ENCODE peak calls at places on chromosomes 12 and 14, in four cellular contexts. One of them, this sample, is unnamed.

GRCh38 chr14:103541494-103541943 is 12.5 kb downstream of the TRMT61A start:
- DNase-seq in body of pancreas: no peak
- DNase-seq in RWPE2: no peak
- DNase-seq in osteoblast: peak; percentile 65
- DNase-seq in this sample: peak; percentile 53

GRCh38 chr14:32109676-32110075 is 32.6 kb downstream of the ARHGAP5 start:
- DNase-seq in body of pancreas: no peak
- DNase-seq in RWPE2: no peak
- DNase-seq in osteoblast: peak; percentile 36
- DNase-seq in this sample: no peak

GRCh38 chr12:57549909-57550627 is at the start of gene KIF5A:
- DNase-seq in body of pancreas: no peak
- DNase-seq in RWPE2: no peak
- DNase-seq in osteoblast: peak; percentile 90
- DNase-seq in this sample: no peak

GRCh38 chr14:65255029-65255545 is 152.8 kb upstream of the MAX start:
- DNase-seq in body of pancreas: peak; percentile 7
- DNase-seq in RWPE2: no peak
- DNase-seq in osteoblast: peak; percentile 88
- DNase-seq in this sample: no peak

GRCh38 chr12:115599251-115599811 is 678.2 kb downstream of the MED13L start:
- DNase-seq in body of pancreas: no peak
- DNase-seq in RWPE2: no peak
- DNase-seq in osteoblast: no peak
- DNase-seq in this sample: peak; percentile 67

GRCh38 chr12:103021538-103022218 is 64.2 kb downstream of the ASCL1 start:
- DNase-seq in body of pancreas: no peak
- DNase-seq in RWPE2: no peak
- DNase-seq in osteoblast: no peak
- DNase-seq in this sample: no peak

GRCh38 chr12:58117667-58118066 is 176.3 kb downstream of the ATP23 start:
- DNase-seq in body of pancreas: no peak
- DNase-seq in RWPE2: no peak
- DNase-seq in osteoblast: peak; percentile 45
- DNase-seq in this sample: no peak

GRCh38 chr12:114701104-114701414 is 17.1 kb upstream of the TBX3 start:
- DNase-seq in body of pancreas: no peak
- DNase-seq in RWPE2: no peak
- DNase-seq in osteoblast: no peak
- DNase-seq in this sample: no peak

GRCh38 chr12:12877145-12877544 is 14.2 kb upstream of the GPRC5A start:
- DNase-seq in body of pancreas: no peak
- DNase-seq in RWPE2: no peak
- DNase-seq in osteoblast: no peak
- DNase-seq in this sample: no peak

GRCh38 chr14:77094672-77095284 is 3.3 kb upstream of the CIPC start:
- DNase-seq in body of pancreas: peak; percentile 83
- DNase-seq in RWPE2: peak; percentile 70
- DNase-seq in osteoblast: peak; percentile 92
- DNase-seq in this sample: peak; percentile 81

GRCh38 chr14:74326369-74327152 is 21.7 kb upstream of the VRTN start:
- DNase-seq in body of pancreas: no peak
- DNase-seq in RWPE2: no peak
- DNase-seq in osteoblast: no peak
- DNase-seq in this sample: no peak

GRCh38 chr12:33628087-33628486 is 188.5 kb upstream of the SYT10 start:
- DNase-seq in body of pancreas: no peak
- DNase-seq in RWPE2: no peak
- DNase-seq in osteoblast: no peak
- DNase-seq in this sample: no peak

DNA sequence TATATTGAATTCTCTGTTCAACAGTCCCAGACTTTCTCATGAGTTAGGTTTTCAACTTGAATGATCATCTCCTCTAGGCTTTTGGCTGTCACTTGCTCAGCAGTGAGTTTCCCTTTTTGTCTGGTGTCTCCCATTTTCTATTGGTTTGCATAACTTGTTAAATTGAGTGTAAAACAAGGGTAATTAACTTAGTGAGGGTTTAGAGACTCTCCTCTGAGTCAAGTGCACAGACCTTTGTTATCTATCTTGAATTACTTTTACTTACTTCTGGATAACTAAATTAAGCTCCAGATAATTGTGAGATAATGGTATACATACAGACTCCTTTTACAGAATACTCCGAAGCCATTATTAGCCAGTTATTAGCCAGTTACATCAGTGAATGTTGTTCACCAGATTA is 22.0 kb downstream of the MLXIP start:
- DNase-seq in body of pancreas: no peak
- DNase-seq in RWPE2: no peak
- DNase-seq in osteoblast: peak; percentile 42
- DNase-seq in this sample: no peak
- H3K4me1 ChIP-seq in body of pancreas: peaks cover 90% of the 10 kb centered on the region
- H3K4me1 ChIP-seq in RWPE2: peaks cover 34% of the 10 kb centered on the region
- H3K4me1 ChIP-seq in osteoblast: peaks cover 17% of the 10 kb centered on the region
- H3K4me1 ChIP-seq in this sample: peaks cover 35% of the 10 kb centered on the region

GRCh38 chr12:88922816-88923215 is 342.5 kb upstream of the KITLG start:
- DNase-seq in body of pancreas: no peak
- DNase-seq in RWPE2: no peak
- DNase-seq in osteoblast: peak; percentile 23
- DNase-seq in this sample: no peak
- H3K4me1 ChIP-seq in body of pancreas: peaks cover 14% of the 10 kb centered on the region
- H3K4me1 ChIP-seq in RWPE2: peaks cover 34% of the 10 kb centered on the region
- H3K4me1 ChIP-seq in osteoblast: peaks cover 29% of the 10 kb centered on the region
- H3K4me1 ChIP-seq in this sample: no peaks in the 10 kb centered on the region

GRCh38 chr12:120847392-120848157 is 56.6 kb downstream of the SPPL3 start:
- DNase-seq in body of pancreas: no peak
- DNase-seq in RWPE2: no peak
- DNase-seq in osteoblast: no peak
- DNase-seq in this sample: no peak

GRCh38 chr12:120845696-120846095 is 58.5 kb downstream of the SPPL3 start:
- DNase-seq in body of pancreas: no peak
- DNase-seq in RWPE2: no peak
- DNase-seq in osteoblast: no peak
- DNase-seq in this sample: no peak

GRCh38 chr12:120844768-120845449 is 59.2 kb downstream of the SPPL3 start:
- DNase-seq in body of pancreas: no peak
- DNase-seq in RWPE2: no peak
- DNase-seq in osteoblast: no peak
- DNase-seq in this sample: no peak

GRCh38 chr12:120844297-120844696 is 59.9 kb downstream of the SPPL3 start:
- DNase-seq in body of pancreas: no peak
- DNase-seq in RWPE2: no peak
- DNase-seq in osteoblast: peak; percentile 41
- DNase-seq in this sample: no peak

GRCh38 chr12:120846721-120847120 is 57.4 kb downstream of the SPPL3 start:
- DNase-seq in body of pancreas: no peak
- DNase-seq in RWPE2: no peak
- DNase-seq in osteoblast: no peak
- DNase-seq in this sample: no peak
- H3K4me1 ChIP-seq in body of pancreas: peaks cover 54% of the 10 kb centered on the region
- H3K4me1 ChIP-seq in RWPE2: peaks cover 8% of the 10 kb centered on the region
- H3K4me1 ChIP-seq in osteoblast: peaks cover 11% of the 10 kb centered on the region
- H3K4me1 ChIP-seq in this sample: peaks cover 2% of the 10 kb centered on the region

GRCh38 chr12:108685469-108686247 is 45.7 kb downstream of the CORO1C start:
- DNase-seq in body of pancreas: no peak
- DNase-seq in RWPE2: no peak
- DNase-seq in osteoblast: no peak
- DNase-seq in this sample: no peak
- H3K4me1 ChIP-seq in body of pancreas: peaks cover 24% of the 10 kb centered on the region
- H3K4me1 ChIP-seq in RWPE2: peaks cover 41% of the 10 kb centered on the region
- H3K4me1 ChIP-seq in osteoblast: peaks cover 50% of the 10 kb centered on the region
- H3K4me1 ChIP-seq in this sample: peaks cover 2% of the 10 kb centered on the region

GRCh38 chr12:6228535-6229223 is 28.5 kb downstream of the CD9 start:
- DNase-seq in body of pancreas: no peak
- DNase-seq in RWPE2: no peak
- DNase-seq in osteoblast: no peak
- DNase-seq in this sample: peak; percentile 72
- H3K4me1 ChIP-seq in body of pancreas: peaks cover 69% of the 10 kb centered on the region
- H3K4me1 ChIP-seq in RWPE2: peaks cover 78% of the 10 kb centered on the region
- H3K4me1 ChIP-seq in osteoblast: peaks cover 48% of the 10 kb centered on the region
- H3K4me1 ChIP-seq in this sample: peaks cover 51% of the 10 kb centered on the region

DNA sequence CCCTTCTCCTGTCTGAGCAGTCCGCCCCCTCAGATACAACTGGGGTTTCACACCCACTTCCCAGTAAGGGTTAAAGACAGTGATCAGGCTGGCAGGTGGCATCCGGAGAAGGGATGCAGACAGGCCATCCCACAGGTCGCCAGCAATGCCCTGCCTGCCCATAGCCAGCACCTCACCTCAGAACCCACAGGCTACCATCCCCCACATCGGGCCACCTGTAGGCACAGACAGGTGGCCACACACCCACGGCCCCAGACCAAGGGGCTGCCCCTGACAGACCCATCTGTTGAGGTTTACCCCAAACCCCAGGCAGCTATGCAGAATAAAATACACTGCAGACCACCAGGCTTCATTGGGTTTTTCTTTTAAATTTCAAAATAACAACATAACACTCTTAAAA is 57.5 kb downstream of the CCNK start:
- DNase-seq in body of pancreas: no peak
- DNase-seq in RWPE2: no peak
- DNase-seq in osteoblast: no peak
- DNase-seq in this sample: peak; percentile 41
- H3K4me1 ChIP-seq in body of pancreas: peaks cover 36% of the 10 kb centered on the region
- H3K4me1 ChIP-seq in RWPE2: peaks cover 33% of the 10 kb centered on the region
- H3K4me1 ChIP-seq in osteoblast: peaks cover 37% of the 10 kb centered on the region
- H3K4me1 ChIP-seq in this sample: peaks cover 4% of the 10 kb centered on the region

DNA sequence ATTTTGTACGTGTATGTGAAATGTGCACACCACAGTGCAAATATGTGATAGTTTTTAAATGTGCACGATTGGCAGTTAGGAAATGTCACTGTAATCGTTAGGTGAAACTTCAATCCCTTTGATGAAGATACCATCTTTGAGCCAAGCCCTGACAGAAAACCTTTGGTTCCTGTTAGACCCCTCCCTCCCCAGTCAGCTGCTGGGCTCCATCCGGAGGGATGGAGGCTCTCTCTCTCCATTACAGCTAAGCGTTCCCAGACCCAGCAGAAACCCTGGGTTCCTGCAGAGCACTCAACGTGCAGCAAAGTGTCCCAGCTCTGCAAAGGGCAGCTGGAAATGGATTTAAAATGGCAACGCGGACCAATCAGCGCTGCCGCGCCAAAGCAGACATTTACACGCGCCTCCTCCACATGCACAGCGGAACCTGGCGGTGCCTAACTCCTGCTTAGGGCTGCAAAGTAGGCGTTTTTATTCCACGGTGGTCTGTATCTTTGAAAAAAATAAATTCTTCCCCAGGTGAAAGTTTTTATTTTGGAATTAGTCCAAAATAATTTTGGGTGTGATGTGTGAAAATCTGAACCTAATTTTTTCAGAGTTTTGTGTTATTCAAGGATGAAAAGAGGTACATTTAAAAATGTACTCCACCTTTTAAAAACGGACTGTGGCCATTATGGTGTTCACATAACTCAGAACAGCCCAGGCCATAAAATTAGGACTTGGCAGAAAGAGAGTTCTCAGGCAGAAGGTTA is 1.4 kb upstream of the HMGA2 start:
- DNase-seq in body of pancreas: peak; percentile 2
- DNase-seq in RWPE2: peak; percentile 54
- DNase-seq in osteoblast: peak; percentile 91
- DNase-seq in this sample: peak; percentile 60
- H3K4me1 ChIP-seq in body of pancreas: peaks cover 35% of the 10 kb centered on the region
- H3K4me1 ChIP-seq in RWPE2: peaks cover 28% of the 10 kb centered on the region
- H3K4me1 ChIP-seq in osteoblast: peaks cover 31% of the 10 kb centered on the region
- H3K4me1 ChIP-seq in this sample: no peaks in the 10 kb centered on the region

GRCh38 chr12:6224550-6224949 is 24.4 kb downstream of the CD9 start:
- DNase-seq in body of pancreas: no peak
- DNase-seq in RWPE2: no peak
- DNase-seq in osteoblast: peak; percentile 87
- DNase-seq in this sample: peak; percentile 78

GRCh38 chr12:6226701-6227096 is 26.5 kb downstream of the CD9 start:
- DNase-seq in body of pancreas: no peak
- DNase-seq in RWPE2: no peak
- DNase-seq in osteoblast: no peak
- DNase-seq in this sample: peak; percentile 88

GRCh38 chr12:6226002-6226700 is 26.0 kb downstream of the CD9 start:
- DNase-seq in body of pancreas: peak; percentile 22
- DNase-seq in RWPE2: no peak
- DNase-seq in osteoblast: peak; percentile 91
- DNase-seq in this sample: peak; percentile 85

GRCh38 chr12:6223545-6223944 is 23.3 kb downstream of the CD9 start:
- DNase-seq in body of pancreas: no peak
- DNase-seq in RWPE2: peak; percentile 29
- DNase-seq in osteoblast: no peak
- DNase-seq in this sample: peak; percentile 45

DNA sequence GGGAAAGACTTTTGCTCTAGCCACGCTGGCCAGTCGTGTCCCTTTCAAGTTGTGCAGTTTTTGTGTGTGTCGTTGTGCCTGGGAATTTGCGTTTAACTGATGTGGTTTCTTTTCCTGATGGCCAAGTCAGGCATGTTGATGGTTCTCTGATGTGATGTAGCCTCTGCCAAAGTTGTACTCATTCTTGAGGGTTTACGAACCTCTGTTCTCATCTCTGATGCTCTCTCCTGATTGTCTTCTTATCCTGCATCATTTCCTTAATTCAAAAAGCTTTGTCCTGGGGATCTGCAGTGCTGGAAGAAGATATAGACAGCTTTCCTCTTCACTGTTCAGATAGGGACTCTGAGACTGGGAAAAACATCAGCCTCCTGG is 25.4 kb downstream of the CD9 start:
- DNase-seq in body of pancreas: no peak
- DNase-seq in RWPE2: no peak
- DNase-seq in osteoblast: no peak
- DNase-seq in this sample: peak; percentile 26
- H3K4me1 ChIP-seq in body of pancreas: peaks cover 55% of the 10 kb centered on the region
- H3K4me1 ChIP-seq in RWPE2: peaks cover 81% of the 10 kb centered on the region
- H3K4me1 ChIP-seq in osteoblast: peaks cover 41% of the 10 kb centered on the region
- H3K4me1 ChIP-seq in this sample: peaks cover 34% of the 10 kb centered on the region

DNA sequence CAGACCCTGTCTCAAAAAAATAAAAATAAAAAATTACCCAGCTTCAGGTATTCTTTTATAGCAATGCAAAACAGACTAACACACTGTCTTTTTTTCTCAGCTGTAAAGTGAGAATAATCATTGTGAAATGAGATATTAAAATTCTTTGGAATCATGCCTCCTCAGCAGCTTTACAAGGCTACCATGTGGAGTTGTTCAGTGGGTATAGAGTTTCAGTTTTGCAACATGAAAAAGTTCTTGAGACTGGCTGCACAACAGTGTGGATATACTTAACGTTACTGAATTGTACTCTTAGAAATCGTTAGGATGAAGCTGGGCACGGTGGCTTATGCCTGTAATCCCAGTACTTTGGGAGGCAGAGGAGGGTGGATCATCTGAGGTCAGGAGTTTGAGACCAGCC is 15.7 kb upstream of the MAPKAPK5 start:
- DNase-seq in body of pancreas: no peak
- DNase-seq in RWPE2: no peak
- DNase-seq in osteoblast: no peak
- DNase-seq in this sample: no peak
- H3K4me1 ChIP-seq in body of pancreas: no peaks in the 10 kb centered on the region
- H3K4me1 ChIP-seq in RWPE2: no peaks in the 10 kb centered on the region
- H3K4me1 ChIP-seq in osteoblast: no peaks in the 10 kb centered on the region
- H3K4me1 ChIP-seq in this sample: peaks cover 2% of the 10 kb centered on the region

This sample was measured in right cardiac atrium.